ENCODE peak calls at places on chromosome 7, in nine cellular contexts. One of them, this sample, is unnamed.

GRCh38 chr7:1679966-1680730 is 10.1 kb downstream of the ELFN1 start:
- DNase-seq in glutamatergic neuron: no peak
- DNase-seq in neural crest cell: no peak
- DNase-seq in COR-L47: no peak
- DNase-seq in colonic mucosa: no peak
- DNase-seq in right cardiac atrium: no peak
- DNase-seq in HEK293T: no peak
- DNase-seq in stimulated activated CD4-positive, alpha-beta T cell treated with anti-CD3 and anti-CD28 coated beads, Interleukin-15, amount 100 ng/mL, for 1 hour: no peak
- DNase-seq in ELR: no peak
- DNase-seq in this sample: no peak

GRCh38 chr7:11758627-11759111 is 73.3 kb downstream of the THSD7A start:
- DNase-seq in HEK293T: no peak
- DNase-seq in colonic mucosa: no peak
- DNase-seq in neural crest cell: no peak
- DNase-seq in glutamatergic neuron: no peak
- DNase-seq in stimulated activated CD4-positive, alpha-beta T cell treated with anti-CD3 and anti-CD28 coated beads, Interleukin-15, amount 100 ng/mL, for 1 hour: no peak
- DNase-seq in ELR: no peak
- DNase-seq in COR-L47: no peak
- DNase-seq in right cardiac atrium: no peak
- DNase-seq in this sample: no peak

GRCh38 chr7:12942599-12942998 is 255.2 kb downstream of the ARL4A start:
- DNase-seq in colonic mucosa: peak; percentile 44
- DNase-seq in ELR: no peak
- DNase-seq in COR-L47: peak; percentile 62
- DNase-seq in glutamatergic neuron: no peak
- DNase-seq in neural crest cell: no peak
- DNase-seq in HEK293T: no peak
- DNase-seq in stimulated activated CD4-positive, alpha-beta T cell treated with anti-CD3 and anti-CD28 coated beads, Interleukin-15, amount 100 ng/mL, for 1 hour: no peak
- DNase-seq in right cardiac atrium: no peak
- DNase-seq in this sample: no peak

GRCh38 chr7:127909424-127910152 is 121.6 kb downstream of the LRRC4 start:
- DNase-seq in COR-L47: no peak
- DNase-seq in colonic mucosa: no peak
- DNase-seq in glutamatergic neuron: no peak
- DNase-seq in HEK293T: no peak
- DNase-seq in neural crest cell: no peak
- DNase-seq in stimulated activated CD4-positive, alpha-beta T cell treated with anti-CD3 and anti-CD28 coated beads, Interleukin-15, amount 100 ng/mL, for 1 hour: no peak
- DNase-seq in right cardiac atrium: no peak
- DNase-seq in ELR: no peak
- DNase-seq in this sample: no peak

GRCh38 chr7:4241791-4242190 is 440.3 kb upstream of the FOXK1 start:
- DNase-seq in COR-L47: no peak
- DNase-seq in glutamatergic neuron: no peak
- DNase-seq in neural crest cell: no peak
- DNase-seq in ELR: no peak
- DNase-seq in HEK293T: no peak
- DNase-seq in stimulated activated CD4-positive, alpha-beta T cell treated with anti-CD3 and anti-CD28 coated beads, Interleukin-15, amount 100 ng/mL, for 1 hour: no peak
- DNase-seq in right cardiac atrium: no peak
- DNase-seq in colonic mucosa: no peak
- DNase-seq in this sample: no peak

GRCh38 chr7:67716729-67717128 is 720.1 kb downstream of the TYW1 start:
- DNase-seq in COR-L47: no peak
- DNase-seq in HEK293T: no peak
- DNase-seq in glutamatergic neuron: no peak
- DNase-seq in ELR: no peak
- DNase-seq in right cardiac atrium: no peak
- DNase-seq in colonic mucosa: no peak
- DNase-seq in neural crest cell: no peak
- DNase-seq in stimulated activated CD4-positive, alpha-beta T cell treated with anti-CD3 and anti-CD28 coated beads, Interleukin-15, amount 100 ng/mL, for 1 hour: no peak
- DNase-seq in this sample: no peak

GRCh38 chr7:131040467-131040932 is 287.2 kb upstream of the MKLN1 start:
- DNase-seq in HEK293T: peak; percentile 62
- DNase-seq in ELR: peak; percentile 79
- DNase-seq in neural crest cell: peak; percentile 58
- DNase-seq in stimulated activated CD4-positive, alpha-beta T cell treated with anti-CD3 and anti-CD28 coated beads, Interleukin-15, amount 100 ng/mL, for 1 hour: no peak
- DNase-seq in glutamatergic neuron: peak; percentile 56
- DNase-seq in COR-L47: peak; percentile 40
- DNase-seq in right cardiac atrium: no peak
- DNase-seq in colonic mucosa: peak; percentile 87
- DNase-seq in this sample: no peak

GRCh38 chr7:2355079-2356008 is 717 bp downstream of the EIF3B start:
- DNase-seq in glutamatergic neuron: peak; percentile 38
- DNase-seq in stimulated activated CD4-positive, alpha-beta T cell treated with anti-CD3 and anti-CD28 coated beads, Interleukin-15, amount 100 ng/mL, for 1 hour: no peak
- DNase-seq in ELR: peak; percentile 42
- DNase-seq in neural crest cell: peak; percentile 14
- DNase-seq in right cardiac atrium: peak; percentile 34
- DNase-seq in HEK293T: no peak
- DNase-seq in COR-L47: no peak
- DNase-seq in colonic mucosa: peak; percentile 30
- DNase-seq in this sample: no peak

GRCh38 chr7:110399421-110399820 is 691.5 kb upstream of the LRRN3 start:
- DNase-seq in neural crest cell: no peak
- DNase-seq in glutamatergic neuron: no peak
- DNase-seq in COR-L47: no peak
- DNase-seq in HEK293T: no peak
- DNase-seq in colonic mucosa: no peak
- DNase-seq in right cardiac atrium: no peak
- DNase-seq in stimulated activated CD4-positive, alpha-beta T cell treated with anti-CD3 and anti-CD28 coated beads, Interleukin-15, amount 100 ng/mL, for 1 hour: no peak
- DNase-seq in ELR: no peak
- DNase-seq in this sample: no peak

GRCh38 chr7:70710011-70710480 is 421.9 kb upstream of the GALNT17 start:
- DNase-seq in glutamatergic neuron: no peak
- DNase-seq in ELR: peak; percentile 72
- DNase-seq in right cardiac atrium: no peak
- DNase-seq in neural crest cell: no peak
- DNase-seq in colonic mucosa: no peak
- DNase-seq in HEK293T: no peak
- DNase-seq in COR-L47: no peak
- DNase-seq in stimulated activated CD4-positive, alpha-beta T cell treated with anti-CD3 and anti-CD28 coated beads, Interleukin-15, amount 100 ng/mL, for 1 hour: no peak
- DNase-seq in this sample: no peak

GRCh38 chr7:71842376-71842775 is 569.8 kb downstream of the CALN1 start:
- DNase-seq in colonic mucosa: no peak
- DNase-seq in neural crest cell: no peak
- DNase-seq in stimulated activated CD4-positive, alpha-beta T cell treated with anti-CD3 and anti-CD28 coated beads, Interleukin-15, amount 100 ng/mL, for 1 hour: no peak
- DNase-seq in right cardiac atrium: no peak
- DNase-seq in HEK293T: no peak
- DNase-seq in COR-L47: no peak
- DNase-seq in glutamatergic neuron: no peak
- DNase-seq in ELR: no peak
- DNase-seq in this sample: no peak

GRCh38 chr7:26201261-26202018 is at the start of gene CBX3:
- DNase-seq in HEK293T: peak; percentile 81
- DNase-seq in stimulated activated CD4-positive, alpha-beta T cell treated with anti-CD3 and anti-CD28 coated beads, Interleukin-15, amount 100 ng/mL, for 1 hour: peak; percentile 78
- DNase-seq in glutamatergic neuron: peak; percentile 95
- DNase-seq in right cardiac atrium: peak; percentile 92
- DNase-seq in neural crest cell: peak; percentile 90
- DNase-seq in colonic mucosa: peak; percentile 94
- DNase-seq in ELR: peak; percentile 92
- DNase-seq in COR-L47: peak; percentile 97
- DNase-seq in this sample: peak; percentile 91

GRCh38 chr7:54796150-54796549 is 37.1 kb upstream of the SEC61G start:
- DNase-seq in HEK293T: no peak
- DNase-seq in COR-L47: no peak
- DNase-seq in neural crest cell: no peak
- DNase-seq in right cardiac atrium: no peak
- DNase-seq in ELR: no peak
- DNase-seq in stimulated activated CD4-positive, alpha-beta T cell treated with anti-CD3 and anti-CD28 coated beads, Interleukin-15, amount 100 ng/mL, for 1 hour: no peak
- DNase-seq in glutamatergic neuron: no peak
- DNase-seq in colonic mucosa: no peak
- DNase-seq in this sample: no peak

GRCh38 chr7:57425969-57426628 is 23.9 kb upstream of the ZNF716 start:
- DNase-seq in right cardiac atrium: no peak
- DNase-seq in glutamatergic neuron: no peak
- DNase-seq in HEK293T: no peak
- DNase-seq in colonic mucosa: no peak
- DNase-seq in COR-L47: no peak
- DNase-seq in neural crest cell: no peak
- DNase-seq in ELR: no peak
- DNase-seq in stimulated activated CD4-positive, alpha-beta T cell treated with anti-CD3 and anti-CD28 coated beads, Interleukin-15, amount 100 ng/mL, for 1 hour: no peak
- DNase-seq in this sample: no peak

GRCh38 chr7:30302656-30303311 is 18.4 kb downstream of the ZNRF2 start:
- DNase-seq in glutamatergic neuron: no peak
- DNase-seq in COR-L47: no peak
- DNase-seq in stimulated activated CD4-positive, alpha-beta T cell treated with anti-CD3 and anti-CD28 coated beads, Interleukin-15, amount 100 ng/mL, for 1 hour: no peak
- DNase-seq in neural crest cell: no peak
- DNase-seq in colonic mucosa: no peak
- DNase-seq in right cardiac atrium: no peak
- DNase-seq in ELR: no peak
- DNase-seq in HEK293T: no peak
- DNase-seq in this sample: no peak

GRCh38 chr7:86833360-86833759 is 189.7 kb downstream of the GRM3 start:
- DNase-seq in neural crest cell: no peak
- DNase-seq in COR-L47: no peak
- DNase-seq in colonic mucosa: no peak
- DNase-seq in right cardiac atrium: no peak
- DNase-seq in ELR: no peak
- DNase-seq in HEK293T: no peak
- DNase-seq in glutamatergic neuron: no peak
- DNase-seq in stimulated activated CD4-positive, alpha-beta T cell treated with anti-CD3 and anti-CD28 coated beads, Interleukin-15, amount 100 ng/mL, for 1 hour: no peak
- DNase-seq in this sample: no peak

GRCh38 chr7:50653116-50653854 is 88.1 kb upstream of the DDC start:
- DNase-seq in HEK293T: no peak
- DNase-seq in ELR: no peak
- DNase-seq in right cardiac atrium: peak; percentile 78
- DNase-seq in glutamatergic neuron: no peak
- DNase-seq in colonic mucosa: no peak
- DNase-seq in stimulated activated CD4-positive, alpha-beta T cell treated with anti-CD3 and anti-CD28 coated beads, Interleukin-15, amount 100 ng/mL, for 1 hour: no peak
- DNase-seq in neural crest cell: no peak
- DNase-seq in COR-L47: no peak
- DNase-seq in this sample: no peak

GRCh38 chr7:85840532-85840931 is 653.7 kb upstream of the SEMA3D start:
- DNase-seq in HEK293T: no peak
- DNase-seq in right cardiac atrium: no peak
- DNase-seq in stimulated activated CD4-positive, alpha-beta T cell treated with anti-CD3 and anti-CD28 coated beads, Interleukin-15, amount 100 ng/mL, for 1 hour: no peak
- DNase-seq in glutamatergic neuron: no peak
- DNase-seq in colonic mucosa: no peak
- DNase-seq in COR-L47: peak; percentile 9
- DNase-seq in ELR: no peak
- DNase-seq in neural crest cell: no peak
- DNase-seq in this sample: no peak

GRCh38 chr7:113209449-113210203 is 91.3 kb upstream of the SMIM30 start:
- DNase-seq in right cardiac atrium: no peak
- DNase-seq in COR-L47: no peak
- DNase-seq in neural crest cell: no peak
- DNase-seq in ELR: peak; percentile 41
- DNase-seq in glutamatergic neuron: no peak
- DNase-seq in colonic mucosa: no peak
- DNase-seq in stimulated activated CD4-positive, alpha-beta T cell treated with anti-CD3 and anti-CD28 coated beads, Interleukin-15, amount 100 ng/mL, for 1 hour: no peak
- DNase-seq in HEK293T: no peak
- DNase-seq in this sample: no peak

GRCh38 chr7:42208586-42208985 is 28.4 kb downstream of the GLI3 start:
- DNase-seq in glutamatergic neuron: no peak
- DNase-seq in stimulated activated CD4-positive, alpha-beta T cell treated with anti-CD3 and anti-CD28 coated beads, Interleukin-15, amount 100 ng/mL, for 1 hour: no peak
- DNase-seq in neural crest cell: no peak
- DNase-seq in COR-L47: no peak
- DNase-seq in HEK293T: no peak
- DNase-seq in ELR: no peak
- DNase-seq in colonic mucosa: no peak
- DNase-seq in right cardiac atrium: no peak
- DNase-seq in this sample: no peak

GRCh38 chr7:129830949-129831348 is 121.8 kb downstream of the UBE2H start:
- DNase-seq in COR-L47: no peak
- DNase-seq in colonic mucosa: no peak
- DNase-seq in right cardiac atrium: no peak
- DNase-seq in glutamatergic neuron: no peak
- DNase-seq in HEK293T: no peak
- DNase-seq in ELR: no peak
- DNase-seq in stimulated activated CD4-positive, alpha-beta T cell treated with anti-CD3 and anti-CD28 coated beads, Interleukin-15, amount 100 ng/mL, for 1 hour: no peak
- DNase-seq in neural crest cell: no peak
- DNase-seq in this sample: no peak

GRCh38 chr7:134018321-134018720 is 108.8 kb upstream of the LRGUK start:
- DNase-seq in neural crest cell: no peak
- DNase-seq in stimulated activated CD4-positive, alpha-beta T cell treated with anti-CD3 and anti-CD28 coated beads, Interleukin-15, amount 100 ng/mL, for 1 hour: no peak
- DNase-seq in ELR: no peak
- DNase-seq in colonic mucosa: no peak
- DNase-seq in HEK293T: no peak
- DNase-seq in right cardiac atrium: no peak
- DNase-seq in glutamatergic neuron: no peak
- DNase-seq in COR-L47: no peak
- DNase-seq in this sample: no peak

GRCh38 chr7:9204571-9204970 is 771.2 kb downstream of the NXPH1 start:
- DNase-seq in HEK293T: no peak
- DNase-seq in glutamatergic neuron: no peak
- DNase-seq in ELR: no peak
- DNase-seq in stimulated activated CD4-positive, alpha-beta T cell treated with anti-CD3 and anti-CD28 coated beads, Interleukin-15, amount 100 ng/mL, for 1 hour: no peak
- DNase-seq in right cardiac atrium: no peak
- DNase-seq in colonic mucosa: no peak
- DNase-seq in COR-L47: no peak
- DNase-seq in neural crest cell: no peak
- DNase-seq in this sample: no peak

GRCh38 chr7:135320277-135320676 is 86.6 kb downstream of the STRA8 start:
- DNase-seq in neural crest cell: no peak
- DNase-seq in glutamatergic neuron: no peak
- DNase-seq in right cardiac atrium: peak; percentile 81
- DNase-seq in colonic mucosa: peak; percentile 54
- DNase-seq in stimulated activated CD4-positive, alpha-beta T cell treated with anti-CD3 and anti-CD28 coated beads, Interleukin-15, amount 100 ng/mL, for 1 hour: no peak
- DNase-seq in ELR: peak; percentile 62
- DNase-seq in COR-L47: peak; percentile 77
- DNase-seq in HEK293T: no peak
- DNase-seq in this sample: no peak

GRCh38 chr7:947391-948210 is 6.9 kb downstream of the ADAP1 start:
- DNase-seq in COR-L47: no peak
- DNase-seq in stimulated activated CD4-positive, alpha-beta T cell treated with anti-CD3 and anti-CD28 coated beads, Interleukin-15, amount 100 ng/mL, for 1 hour: no peak
- DNase-seq in colonic mucosa: no peak
- DNase-seq in right cardiac atrium: peak; percentile 7
- DNase-seq in HEK293T: no peak
- DNase-seq in glutamatergic neuron: no peak
- DNase-seq in neural crest cell: no peak
- DNase-seq in ELR: no peak
- DNase-seq in this sample: no peak

GRCh38 chr7:70143089-70144044 is 545.1 kb downstream of the AUTS2 start:
- DNase-seq in COR-L47: peak; percentile 62
- DNase-seq in ELR: no peak
- DNase-seq in right cardiac atrium: no peak
- DNase-seq in colonic mucosa: no peak
- DNase-seq in HEK293T: peak; percentile 21
- DNase-seq in stimulated activated CD4-positive, alpha-beta T cell treated with anti-CD3 and anti-CD28 coated beads, Interleukin-15, amount 100 ng/mL, for 1 hour: no peak
- DNase-seq in glutamatergic neuron: no peak
- DNase-seq in neural crest cell: no peak
- DNase-seq in this sample: no peak

GRCh38 chr7:101108330-101108857 is 18.5 kb upstream of the SERPINE1 start:
- DNase-seq in ELR: no peak
- DNase-seq in glutamatergic neuron: no peak
- DNase-seq in HEK293T: no peak
- DNase-seq in stimulated activated CD4-positive, alpha-beta T cell treated with anti-CD3 and anti-CD28 coated beads, Interleukin-15, amount 100 ng/mL, for 1 hour: no peak
- DNase-seq in colonic mucosa: no peak
- DNase-seq in COR-L47: no peak
- DNase-seq in neural crest cell: no peak
- DNase-seq in right cardiac atrium: peak; percentile 64
- DNase-seq in this sample: no peak

GRCh38 chr7:29564455-29565185 is 985 bp downstream of the PRR15 start:
- DNase-seq in neural crest cell: peak; percentile 20
- DNase-seq in COR-L47: no peak
- DNase-seq in glutamatergic neuron: peak; percentile 52
- DNase-seq in right cardiac atrium: peak; percentile 65
- DNase-seq in HEK293T: peak; percentile 63
- DNase-seq in ELR: peak; percentile 78
- DNase-seq in stimulated activated CD4-positive, alpha-beta T cell treated with anti-CD3 and anti-CD28 coated beads, Interleukin-15, amount 100 ng/mL, for 1 hour: no peak
- DNase-seq in colonic mucosa: peak; percentile 75
- DNase-seq in this sample: no peak

This sample was measured in esophagus squamous epithelium.